ENCODE peak calls at places on chromosomes 5 and 9, in four cellular contexts. One of them, this sample, is unnamed.

GRCh38 chr5:124456244-124456643 is 290.2 kb downstream of the ZNF608 start:
- DNase-seq in A549: no peak
- DNase-seq in GM12891: no peak
- DNase-seq in K562: no peak
- DNase-seq in this sample: no peak

GRCh38 chr9:76516871-76517270 is 57.9 kb downstream of the GCNT1 start:
- DNase-seq in A549: no peak
- DNase-seq in GM12891: no peak
- DNase-seq in K562: no peak
- DNase-seq in this sample: no peak

GRCh38 chr9:93620041-93620506 is 43.7 kb downstream of the PHF2 start:
- DNase-seq in A549: no peak
- DNase-seq in GM12891: no peak
- DNase-seq in K562: no peak
- DNase-seq in this sample: no peak

GRCh38 chr5:58019614-58020013 is 440.3 kb downstream of the PLK2 start:
- DNase-seq in A549: no peak
- DNase-seq in GM12891: no peak
- DNase-seq in K562: no peak
- DNase-seq in this sample: no peak

GRCh38 chr5:130337179-130337888 is 433.1 kb downstream of the CHSY3 start:
- DNase-seq in A549: peak; percentile 27
- DNase-seq in GM12891: no peak
- DNase-seq in K562: no peak
- DNase-seq in this sample: no peak

GRCh38 chr9:121322037-121322736 is 47.9 kb downstream of the STOM start:
- DNase-seq in A549: peak; percentile 89
- DNase-seq in GM12891: no peak
- DNase-seq in K562: no peak
- DNase-seq in this sample: peak; percentile 88

GRCh38 chr5:172525633-172526360 is 71.5 kb upstream of the SH3PXD2B start:
- DNase-seq in A549: no peak
- DNase-seq in GM12891: no peak
- DNase-seq in K562: no peak
- DNase-seq in this sample: no peak

GRCh38 chr9:110933350-110934001 is 104.8 kb downstream of the LPAR1 start:
- DNase-seq in A549: no peak
- DNase-seq in GM12891: no peak
- DNase-seq in K562: no peak
- DNase-seq in this sample: no peak

GRCh38 chr9:6197330-6197729 is 18.3 kb upstream of the IL33 start:
- DNase-seq in A549: no peak
- DNase-seq in GM12891: no peak
- DNase-seq in K562: peak; percentile 14
- DNase-seq in this sample: no peak

GRCh38 chr5:170357853-170358497 is 31.2 kb downstream of the KCNMB1 start:
- DNase-seq in A549: no peak
- DNase-seq in GM12891: no peak
- DNase-seq in K562: peak; percentile 58
- DNase-seq in this sample: no peak

GRCh38 chr9:136685792-136686533 is 1.3 kb downstream of the AGPAT2 start:
- DNase-seq in A549: no peak
- DNase-seq in GM12891: no peak
- DNase-seq in K562: peak; percentile 45
- DNase-seq in this sample: no peak

GRCh38 chr5:112757468-112758208 is 20.0 kb downstream of the APC start:
- DNase-seq in A549: peak; percentile 34
- DNase-seq in GM12891: no peak
- DNase-seq in K562: peak; percentile 31
- DNase-seq in this sample: no peak

GRCh38 chr9:90219548-90220118 is 423.0 kb downstream of the DIRAS2 start:
- DNase-seq in A549: peak; percentile 28
- DNase-seq in GM12891: no peak
- DNase-seq in K562: peak; percentile 17
- DNase-seq in this sample: no peak

GRCh38 chr5:62268239-62268638 is 37.8 kb upstream of the KIF2A start:
- DNase-seq in A549: peak; percentile 14
- DNase-seq in GM12891: no peak
- DNase-seq in K562: no peak
- DNase-seq in this sample: no peak

GRCh38 chr5:137735531-137736284 is at the start of gene KLHL3:
- DNase-seq in A549: no peak
- DNase-seq in GM12891: peak; percentile 12
- DNase-seq in K562: no peak
- DNase-seq in this sample: peak; percentile 8

GRCh38 chr5:53151713-53152458 is 42.3 kb upstream of the MOCS2 start:
- DNase-seq in A549: no peak
- DNase-seq in GM12891: no peak
- DNase-seq in K562: no peak
- DNase-seq in this sample: no peak

GRCh38 chr5:95731571-95732554 is 727 bp downstream of the RHOBTB3 start:
- DNase-seq in A549: peak; percentile 19
- DNase-seq in GM12891: no peak
- DNase-seq in K562: no peak
- DNase-seq in this sample: no peak

GRCh38 chr5:13477118-13477737 is 467.3 kb downstream of the DNAH5 start:
- DNase-seq in A549: no peak
- DNase-seq in GM12891: no peak
- DNase-seq in K562: no peak
- DNase-seq in this sample: peak; percentile 23

GRCh38 chr5:174724484-174725260 is at the start of gene MSX2:
- DNase-seq in A549: peak; percentile 98
- DNase-seq in GM12891: no peak
- DNase-seq in K562: no peak
- DNase-seq in this sample: no peak

GRCh38 chr9:136448655-136449054 is 9.0 kb upstream of the INPP5E start:
- DNase-seq in A549: no peak
- DNase-seq in GM12891: no peak
- DNase-seq in K562: no peak
- DNase-seq in this sample: no peak

GRCh38 chr9:134634190-134634589 is 7.4 kb upstream of the COL5A1 start:
- DNase-seq in A549: no peak
- DNase-seq in GM12891: no peak
- DNase-seq in K562: no peak
- DNase-seq in this sample: no peak

DNA sequence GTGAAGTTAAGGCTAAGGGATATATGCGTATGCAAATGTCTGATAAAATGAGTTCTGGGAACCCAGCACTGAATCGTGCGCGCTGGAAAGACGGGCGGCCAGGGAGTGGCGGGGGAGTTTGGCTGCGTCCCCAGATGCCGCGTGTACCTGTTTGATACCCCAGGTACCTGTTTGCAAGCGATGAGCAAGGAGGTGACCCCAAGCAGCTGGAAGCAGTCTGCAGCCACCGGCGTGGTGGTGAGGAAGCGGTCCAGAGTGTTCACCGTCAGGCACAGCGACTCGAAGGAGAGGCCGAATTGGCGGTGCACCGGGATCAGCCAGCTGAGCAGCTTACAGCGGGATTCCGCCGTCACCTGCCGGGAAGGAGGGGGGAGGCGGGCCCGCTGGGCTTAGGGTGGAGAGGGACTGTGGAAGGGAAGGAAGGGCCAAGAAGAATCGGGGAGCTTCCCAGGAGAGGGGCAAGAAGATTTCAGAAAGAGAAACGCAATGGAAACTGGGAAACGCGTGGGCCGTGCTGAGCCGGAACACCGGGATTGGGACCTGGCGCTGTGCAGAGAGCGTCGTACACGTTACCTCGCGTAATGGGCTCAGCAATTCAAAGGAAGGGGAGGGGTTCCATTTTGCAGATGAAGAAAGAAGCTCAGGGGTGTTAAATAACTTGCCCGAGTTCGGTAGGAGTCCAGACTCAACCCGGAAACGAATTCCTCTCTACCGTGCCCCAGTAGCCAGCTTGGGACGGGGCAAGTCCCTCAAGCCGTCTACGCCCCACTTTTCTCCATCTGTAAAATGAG is 1.0 kb downstream of the CCNO start:
- DNase-seq in A549: peak; percentile 38
- DNase-seq in GM12891: peak; percentile 20
- DNase-seq in K562: no peak
- DNase-seq in this sample: peak; percentile 49
- TF ChIP-seq POLR2A in A549: no peak
- TF ChIP-seq POLR2A in GM12891: no peak
- TF ChIP-seq POLR2A in K562: no peak
- TF ChIP-seq POLR2A in this sample: no peak

GRCh38 chr5:96741911-96742310 is 65.8 kb downstream of the ERAP1 start:
- DNase-seq in A549: no peak
- DNase-seq in GM12891: no peak
- DNase-seq in K562: peak; percentile 85
- DNase-seq in this sample: no peak
- TF ChIP-seq POLR2A in A549: no peak
- TF ChIP-seq POLR2A in GM12891: no peak
- TF ChIP-seq POLR2A in K562: peak; percentile 75
- TF ChIP-seq POLR2A in this sample: no peak

GRCh38 chr5:34694012-34694411 is 37.9 kb downstream of the RAI14 start:
- DNase-seq in A549: no peak
- DNase-seq in GM12891: no peak
- DNase-seq in K562: no peak
- DNase-seq in this sample: no peak

GRCh38 chr5:34690301-34690700 is 34.2 kb downstream of the RAI14 start:
- DNase-seq in A549: no peak
- DNase-seq in GM12891: no peak
- DNase-seq in K562: no peak
- DNase-seq in this sample: no peak

GRCh38 chr5:34690898-34691297 is 34.8 kb downstream of the RAI14 start:
- DNase-seq in A549: no peak
- DNase-seq in GM12891: no peak
- DNase-seq in K562: no peak
- DNase-seq in this sample: no peak

GRCh38 chr5:34691326-34691725 is 35.2 kb downstream of the RAI14 start:
- DNase-seq in A549: no peak
- DNase-seq in GM12891: no peak
- DNase-seq in K562: no peak
- DNase-seq in this sample: no peak

GRCh38 chr5:34692781-34693180 is 36.7 kb downstream of the RAI14 start:
- DNase-seq in A549: no peak
- DNase-seq in GM12891: no peak
- DNase-seq in K562: no peak
- DNase-seq in this sample: no peak
- TF ChIP-seq POLR2A in A549: no peak
- TF ChIP-seq POLR2A in GM12891: no peak
- TF ChIP-seq POLR2A in K562: no peak
- TF ChIP-seq POLR2A in this sample: no peak

DNA sequence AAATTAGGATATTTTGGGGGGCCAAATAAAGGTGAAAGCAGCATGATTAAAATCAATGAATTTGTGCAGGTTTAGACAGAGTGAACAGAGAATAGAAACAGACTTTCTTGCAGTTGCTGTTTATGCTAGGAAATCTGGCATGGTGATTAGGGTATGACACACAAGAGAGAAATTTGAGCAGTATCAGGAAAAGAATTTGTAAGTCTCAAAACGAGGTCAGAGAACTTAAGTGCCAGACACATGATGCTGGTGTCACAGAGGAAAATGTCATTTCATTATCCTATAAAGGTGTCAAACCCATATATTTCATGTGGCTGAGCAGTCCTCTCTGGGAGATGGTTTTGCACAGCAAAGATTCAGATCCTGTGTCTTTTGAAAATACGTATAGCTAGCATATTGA is 15.7 kb downstream of the LVRN start:
- DNase-seq in A549: no peak
- DNase-seq in GM12891: no peak
- DNase-seq in K562: no peak
- DNase-seq in this sample: peak; percentile 44
- TF ChIP-seq POLR2A in A549: no peak
- TF ChIP-seq POLR2A in GM12891: no peak
- TF ChIP-seq POLR2A in K562: no peak
- TF ChIP-seq POLR2A in this sample: no peak

GRCh38 chr9:27118916-27119315 is 9.9 kb downstream of the TEK start:
- DNase-seq in A549: no peak
- DNase-seq in GM12891: no peak
- DNase-seq in K562: no peak
- DNase-seq in this sample: no peak

GRCh38 chr9:27112235-27112634 is 3.2 kb downstream of the TEK start:
- DNase-seq in A549: no peak
- DNase-seq in GM12891: no peak
- DNase-seq in K562: no peak
- DNase-seq in this sample: no peak

DNA sequence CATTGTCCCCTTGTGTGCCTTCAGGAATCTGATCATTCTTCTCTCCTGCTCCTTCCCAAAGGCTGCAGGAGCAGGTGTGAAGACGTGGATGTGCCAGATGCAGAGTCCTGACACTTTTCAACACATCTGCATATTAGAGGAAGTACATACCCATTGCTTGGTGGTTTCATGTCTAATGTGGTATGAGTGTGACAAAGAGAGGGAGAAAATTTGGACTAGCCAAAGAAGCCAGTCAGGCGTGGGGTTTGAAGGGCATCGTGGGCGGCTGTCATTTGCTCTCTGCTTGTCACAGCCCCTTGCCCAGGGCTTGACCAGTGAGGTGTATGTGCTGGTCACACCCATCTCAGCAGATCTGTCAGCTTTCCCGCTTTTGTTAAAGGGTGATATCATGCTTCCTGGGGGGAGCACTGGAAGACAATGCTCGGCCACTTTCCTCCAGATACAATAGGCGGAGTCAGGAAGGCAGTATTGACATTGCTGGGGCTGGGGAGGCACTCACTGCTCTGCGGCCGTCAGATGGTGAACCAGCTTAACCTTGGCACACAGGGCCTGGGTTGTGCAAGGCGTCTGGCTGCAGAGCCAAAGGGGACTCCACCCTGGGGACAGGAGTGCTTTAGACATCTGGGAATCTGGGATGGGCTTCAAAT is 8.6 kb downstream of the TEK start:
- DNase-seq in A549: peak; percentile 6
- DNase-seq in GM12891: no peak
- DNase-seq in K562: no peak
- DNase-seq in this sample: peak; percentile 35
- TF ChIP-seq POLR2A in A549: no peak
- TF ChIP-seq POLR2A in GM12891: no peak
- TF ChIP-seq POLR2A in K562: no peak
- TF ChIP-seq POLR2A in this sample: peak; percentile 15

GRCh38 chr5:56108212-56108611 is 113.4 kb upstream of the IL6ST start:
- DNase-seq in A549: no peak
- DNase-seq in GM12891: no peak
- DNase-seq in K562: no peak
- DNase-seq in this sample: no peak

GRCh38 chr5:56105511-56106372 is 111.0 kb upstream of the IL6ST start:
- DNase-seq in A549: no peak
- DNase-seq in GM12891: no peak
- DNase-seq in K562: no peak
- DNase-seq in this sample: no peak

GRCh38 chr5:56110646-56111403 is 116.1 kb upstream of the IL6ST start:
- DNase-seq in A549: no peak
- DNase-seq in GM12891: no peak
- DNase-seq in K562: no peak
- DNase-seq in this sample: no peak

GRCh38 chr5:56102885-56103284 is 108.1 kb upstream of the IL6ST start:
- DNase-seq in A549: no peak
- DNase-seq in GM12891: no peak
- DNase-seq in K562: no peak
- DNase-seq in this sample: no peak

GRCh38 chr5:56106837-56107236 is 112.1 kb upstream of the IL6ST start:
- DNase-seq in A549: no peak
- DNase-seq in GM12891: no peak
- DNase-seq in K562: no peak
- DNase-seq in this sample: no peak
- TF ChIP-seq POLR2A in A549: no peak
- TF ChIP-seq POLR2A in GM12891: no peak
- TF ChIP-seq POLR2A in K562: no peak
- TF ChIP-seq POLR2A in this sample: no peak

This sample was measured in H54.